ENCODE peak calls at places on chromosomes 5 and 9, in eight cellular contexts. One of them, this sample, is unnamed.

GRCh38 chr9:120928720-120929389 is 2.3 kb upstream of the TRAF1 start:
- DNase-seq in GM10248: peak; percentile 78
- DNase-seq in progenitor cell of endocrine pancreas: peak; percentile 40
- DNase-seq in suprapubic skin: peak; percentile 90
- DNase-seq in body of pancreas: peak; percentile 83
- DNase-seq in IMR-90: no peak
- DNase-seq in H9: peak; percentile 73
- DNase-seq in kidney: peak; percentile 92
- DNase-seq in this sample: peak; percentile 70

GRCh38 chr5:59813761-59814562 is 79.6 kb downstream of the PDE4D start:
- DNase-seq in GM10248: peak; percentile 46
- DNase-seq in progenitor cell of endocrine pancreas: peak; percentile 24
- DNase-seq in suprapubic skin: no peak
- DNase-seq in body of pancreas: peak; percentile 58
- DNase-seq in IMR-90: peak; percentile 67
- DNase-seq in H9: no peak
- DNase-seq in kidney: no peak
- DNase-seq in this sample: no peak

GRCh38 chr5:178403351-178403750 is 170.7 kb upstream of the PHYKPL start:
- DNase-seq in GM10248: no peak
- DNase-seq in progenitor cell of endocrine pancreas: no peak
- DNase-seq in suprapubic skin: peak; percentile 9
- DNase-seq in body of pancreas: no peak
- DNase-seq in IMR-90: no peak
- DNase-seq in H9: no peak
- DNase-seq in kidney: peak; percentile 30
- DNase-seq in this sample: no peak

GRCh38 chr5:3784854-3785253 is 189.2 kb downstream of the IRX1 start:
- DNase-seq in GM10248: no peak
- DNase-seq in progenitor cell of endocrine pancreas: no peak
- DNase-seq in suprapubic skin: no peak
- DNase-seq in body of pancreas: no peak
- DNase-seq in IMR-90: no peak
- DNase-seq in H9: no peak
- DNase-seq in kidney: no peak
- DNase-seq in this sample: no peak

GRCh38 chr5:160064441-160064840 is 54.8 kb downstream of the PWWP2A start:
- DNase-seq in GM10248: no peak
- DNase-seq in progenitor cell of endocrine pancreas: no peak
- DNase-seq in suprapubic skin: no peak
- DNase-seq in body of pancreas: peak; percentile 94
- DNase-seq in IMR-90: no peak
- DNase-seq in H9: no peak
- DNase-seq in kidney: no peak
- DNase-seq in this sample: no peak

GRCh38 chr9:100368672-100369071 is 15.9 kb upstream of the TEX10 start:
- DNase-seq in GM10248: no peak
- DNase-seq in progenitor cell of endocrine pancreas: no peak
- DNase-seq in suprapubic skin: no peak
- DNase-seq in body of pancreas: no peak
- DNase-seq in IMR-90: no peak
- DNase-seq in H9: no peak
- DNase-seq in kidney: no peak
- DNase-seq in this sample: no peak

GRCh38 chr5:39801306-39801705 is 376.5 kb upstream of the DAB2 start:
- DNase-seq in GM10248: no peak
- DNase-seq in progenitor cell of endocrine pancreas: no peak
- DNase-seq in suprapubic skin: no peak
- DNase-seq in body of pancreas: no peak
- DNase-seq in IMR-90: no peak
- DNase-seq in H9: no peak
- DNase-seq in kidney: no peak
- DNase-seq in this sample: no peak

GRCh38 chr5:43338856-43339255 is 25.6 kb upstream of the HMGCS1 start:
- DNase-seq in GM10248: no peak
- DNase-seq in progenitor cell of endocrine pancreas: no peak
- DNase-seq in suprapubic skin: no peak
- DNase-seq in body of pancreas: peak; percentile 6
- DNase-seq in IMR-90: no peak
- DNase-seq in H9: no peak
- DNase-seq in kidney: no peak
- DNase-seq in this sample: no peak

GRCh38 chr9:117464941-117465616 is 50.2 kb upstream of the ASTN2 start:
- DNase-seq in GM10248: no peak
- DNase-seq in progenitor cell of endocrine pancreas: no peak
- DNase-seq in suprapubic skin: no peak
- DNase-seq in body of pancreas: no peak
- DNase-seq in IMR-90: no peak
- DNase-seq in H9: no peak
- DNase-seq in kidney: no peak
- DNase-seq in this sample: no peak

GRCh38 chr5:74632947-74633356 is 7.6 kb downstream of the ENC1 start:
- DNase-seq in GM10248: peak; percentile 24
- DNase-seq in progenitor cell of endocrine pancreas: no peak
- DNase-seq in suprapubic skin: no peak
- DNase-seq in body of pancreas: no peak
- DNase-seq in IMR-90: peak; percentile 81
- DNase-seq in H9: no peak
- DNase-seq in kidney: no peak
- DNase-seq in this sample: no peak

GRCh38 chr9:99478469-99479027 is 256.5 kb downstream of the SEC61B start:
- DNase-seq in GM10248: no peak
- DNase-seq in progenitor cell of endocrine pancreas: no peak
- DNase-seq in suprapubic skin: no peak
- DNase-seq in body of pancreas: no peak
- DNase-seq in IMR-90: no peak
- DNase-seq in H9: no peak
- DNase-seq in kidney: no peak
- DNase-seq in this sample: no peak

GRCh38 chr5:139808481-139809330 is 13.1 kb downstream of the PSD2 start:
- DNase-seq in GM10248: peak; percentile 71
- DNase-seq in progenitor cell of endocrine pancreas: peak; percentile 67
- DNase-seq in suprapubic skin: no peak
- DNase-seq in body of pancreas: no peak
- DNase-seq in IMR-90: peak; percentile 24
- DNase-seq in H9: peak; percentile 82
- DNase-seq in kidney: peak; percentile 67
- DNase-seq in this sample: peak; percentile 52

GRCh38 chr9:133396952-133397351 is 20.8 kb downstream of the STKLD1 start:
- DNase-seq in GM10248: no peak
- DNase-seq in progenitor cell of endocrine pancreas: no peak
- DNase-seq in suprapubic skin: no peak
- DNase-seq in body of pancreas: no peak
- DNase-seq in IMR-90: no peak
- DNase-seq in H9: peak; percentile 86
- DNase-seq in kidney: no peak
- DNase-seq in this sample: no peak
- TF ChIP-seq CTCF in GM10248: peak; percentile 36
- TF ChIP-seq CTCF in progenitor cell of endocrine pancreas: peak; percentile 46
- TF ChIP-seq CTCF in suprapubic skin: no peak
- TF ChIP-seq CTCF in body of pancreas: no peak
- TF ChIP-seq CTCF in IMR-90: peak; percentile 42
- TF ChIP-seq CTCF in H9: peak; percentile 74
- TF ChIP-seq CTCF in kidney: no peak
- TF ChIP-seq CTCF in this sample: no peak

DNA sequence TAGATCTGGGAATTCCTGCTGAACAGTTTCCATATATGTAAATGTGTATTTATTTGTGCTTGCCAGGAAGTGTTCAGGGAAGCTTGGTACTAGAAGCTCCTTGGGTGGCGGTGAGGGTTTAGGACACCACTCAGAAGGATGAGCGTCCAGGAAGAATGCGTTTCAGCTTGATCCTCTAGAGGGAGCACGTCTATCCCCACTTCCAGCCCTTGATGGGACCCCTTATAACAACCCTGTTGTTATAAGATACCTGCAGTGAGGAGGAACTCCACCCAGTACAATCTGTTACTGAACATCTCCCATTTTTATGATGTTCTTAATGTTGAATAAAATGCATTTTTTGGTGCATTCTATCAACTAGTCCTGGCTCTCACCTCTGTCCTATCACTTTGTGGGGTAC is 88.9 kb downstream of the CYFIP2 start:
- DNase-seq in GM10248: no peak
- DNase-seq in progenitor cell of endocrine pancreas: no peak
- DNase-seq in suprapubic skin: no peak
- DNase-seq in body of pancreas: no peak
- DNase-seq in IMR-90: no peak
- DNase-seq in H9: peak; percentile 46
- DNase-seq in kidney: no peak
- DNase-seq in this sample: no peak
- TF ChIP-seq CTCF in GM10248: peak; percentile 24
- TF ChIP-seq CTCF in progenitor cell of endocrine pancreas: peak; percentile 48
- TF ChIP-seq CTCF in suprapubic skin: no peak
- TF ChIP-seq CTCF in body of pancreas: no peak
- TF ChIP-seq CTCF in IMR-90: peak; percentile 30
- TF ChIP-seq CTCF in H9: peak; percentile 80
- TF ChIP-seq CTCF in kidney: peak; percentile 7
- TF ChIP-seq CTCF in this sample: no peak

GRCh38 chr5:10567181-10567591 is 3.3 kb downstream of the ANKRD33B start:
- DNase-seq in GM10248: no peak
- DNase-seq in progenitor cell of endocrine pancreas: no peak
- DNase-seq in suprapubic skin: no peak
- DNase-seq in body of pancreas: no peak
- DNase-seq in IMR-90: no peak
- DNase-seq in H9: no peak
- DNase-seq in kidney: no peak
- DNase-seq in this sample: no peak
- TF ChIP-seq CTCF in GM10248: no peak
- TF ChIP-seq CTCF in progenitor cell of endocrine pancreas: no peak
- TF ChIP-seq CTCF in suprapubic skin: no peak
- TF ChIP-seq CTCF in body of pancreas: no peak
- TF ChIP-seq CTCF in IMR-90: no peak
- TF ChIP-seq CTCF in H9: no peak
- TF ChIP-seq CTCF in kidney: no peak
- TF ChIP-seq CTCF in this sample: no peak

GRCh38 chr9:13688990-13689600 is 409.6 kb upstream of the MPDZ start:
- DNase-seq in GM10248: no peak
- DNase-seq in progenitor cell of endocrine pancreas: no peak
- DNase-seq in suprapubic skin: no peak
- DNase-seq in body of pancreas: no peak
- DNase-seq in IMR-90: no peak
- DNase-seq in H9: no peak
- DNase-seq in kidney: no peak
- DNase-seq in this sample: no peak
- TF ChIP-seq CTCF in GM10248: no peak
- TF ChIP-seq CTCF in progenitor cell of endocrine pancreas: peak; percentile 52
- TF ChIP-seq CTCF in suprapubic skin: no peak
- TF ChIP-seq CTCF in body of pancreas: peak; percentile 9
- TF ChIP-seq CTCF in IMR-90: peak; percentile 13
- TF ChIP-seq CTCF in H9: peak; percentile 59
- TF ChIP-seq CTCF in kidney: peak; percentile 28
- TF ChIP-seq CTCF in this sample: no peak

GRCh38 chr9:105694320-105694847 is at the start of gene TMEM38B:
- DNase-seq in GM10248: peak; percentile 95
- DNase-seq in progenitor cell of endocrine pancreas: peak; percentile 81
- DNase-seq in suprapubic skin: peak; percentile 82
- DNase-seq in body of pancreas: peak; percentile 81
- DNase-seq in IMR-90: peak; percentile 58
- DNase-seq in H9: peak; percentile 86
- DNase-seq in kidney: peak; percentile 90
- DNase-seq in this sample: peak; percentile 78

GRCh38 chr9:105694848-105695581 is 674 bp downstream of the TMEM38B start:
- DNase-seq in GM10248: peak; percentile 68
- DNase-seq in progenitor cell of endocrine pancreas: peak; percentile 30
- DNase-seq in suprapubic skin: peak; percentile 87
- DNase-seq in body of pancreas: peak; percentile 68
- DNase-seq in IMR-90: peak; percentile 37
- DNase-seq in H9: peak; percentile 61
- DNase-seq in kidney: peak; percentile 87
- DNase-seq in this sample: peak; percentile 40

GRCh38 chr9:105693435-105694275 is 686 bp upstream of the TMEM38B start:
- DNase-seq in GM10248: peak; percentile 31
- DNase-seq in progenitor cell of endocrine pancreas: no peak
- DNase-seq in suprapubic skin: no peak
- DNase-seq in body of pancreas: no peak
- DNase-seq in IMR-90: peak; percentile 2
- DNase-seq in H9: no peak
- DNase-seq in kidney: no peak
- DNase-seq in this sample: no peak

GRCh38 chr9:105686936-105687335 is 7.4 kb upstream of the TMEM38B start:
- DNase-seq in GM10248: no peak
- DNase-seq in progenitor cell of endocrine pancreas: no peak
- DNase-seq in suprapubic skin: no peak
- DNase-seq in body of pancreas: no peak
- DNase-seq in IMR-90: no peak
- DNase-seq in H9: no peak
- DNase-seq in kidney: no peak
- DNase-seq in this sample: no peak

GRCh38 chr9:105690742-105691141 is 3.6 kb upstream of the TMEM38B start:
- DNase-seq in GM10248: no peak
- DNase-seq in progenitor cell of endocrine pancreas: no peak
- DNase-seq in suprapubic skin: no peak
- DNase-seq in body of pancreas: no peak
- DNase-seq in IMR-90: peak; percentile 22
- DNase-seq in H9: no peak
- DNase-seq in kidney: no peak
- DNase-seq in this sample: no peak
- TF ChIP-seq CTCF in GM10248: peak; percentile 32
- TF ChIP-seq CTCF in progenitor cell of endocrine pancreas: peak; percentile 54
- TF ChIP-seq CTCF in suprapubic skin: no peak
- TF ChIP-seq CTCF in body of pancreas: peak; percentile 17
- TF ChIP-seq CTCF in IMR-90: peak; percentile 49
- TF ChIP-seq CTCF in H9: peak; percentile 70
- TF ChIP-seq CTCF in kidney: peak; percentile 11
- TF ChIP-seq CTCF in this sample: peak; percentile 44